ENCODE peak calls at places on chromosomes 4 and X, in seven cellular contexts. S, H, U, C, W, T and E are unnamed samples.

GRCh38 chrX:153628665-153629064 is 18.3 kb upstream of the DUSP9 start:
- DNase-seq in U (no peak), T (no peak), S (peak; percentile 36), C (no peak), H (no peak), W (no peak), E (no peak)

GRCh38 chr4:80875642-80876041 is 154.9 kb upstream of the BMP3 start:
- DNase-seq in T (no peak), H (no peak), C (no peak), W (no peak), U (no peak), S (no peak), E (no peak)

GRCh38 chr4:4860803-4861591 is 1.5 kb downstream of the MSX1 start:
- DNase-seq in T (peak; percentile 37), U (no peak), C (peak; percentile 54), H (peak; percentile 32), S (no peak), W (no peak), E (no peak)

GRCh38 chrX:150036181-150036580 is 97.9 kb upstream of the EOLA2 start:
- DNase-seq in U (no peak), T (peak; percentile 57), C (peak; percentile 23), H (peak; percentile 70), W (no peak), S (no peak), E (peak; percentile 55)

GRCh38 chr4:2096073-2096609 is 37.0 kb downstream of the NAT8L start:
- DNase-seq in S (no peak), U (no peak), T (no peak), C (no peak), W (no peak), H (no peak), E (no peak)

GRCh38 chr4:120718979-120719566 is 203.5 kb downstream of the PRDM5 start:
- DNase-seq in U (no peak), H (peak; percentile 49), W (peak; percentile 72), S (no peak), T (peak; percentile 42), C (no peak), E (no peak)

GRCh38 chrX:106363214-106363613 is 195.1 kb downstream of the PWWP3B start:
- DNase-seq in W (no peak), H (no peak), U (no peak), S (no peak), C (no peak), T (no peak), E (no peak)

GRCh38 chr4:44544158-44544557 is 95.5 kb upstream of the KCTD8 start:
- DNase-seq in W (no peak), C (no peak), T (no peak), H (no peak), U (no peak), S (no peak), E (no peak)

GRCh38 chr4:48778431-48779094 is 1.5 kb downstream of the FRYL start:
- DNase-seq in T (peak; percentile 49), W (peak; percentile 84), S (no peak), H (peak; percentile 57), C (no peak), U (no peak), E (no peak)

GRCh38 chrX:68238568-68238967 is 194.7 kb downstream of the OPHN1 start:
- DNase-seq in C (no peak), T (no peak), U (peak; percentile 7), S (no peak), W (no peak), H (no peak), E (no peak)

GRCh38 chr4:67236793-67237192 is 308.5 kb downstream of the CENPC start:
- DNase-seq in T (no peak), U (no peak), C (no peak), H (no peak), S (no peak), W (no peak), E (no peak)

GRCh38 chr4:117134386-117134785 is 49.0 kb upstream of the TRAM1L1 start:
- DNase-seq in S (no peak), T (peak; percentile 91), H (peak; percentile 84), U (no peak), W (peak; percentile 90), C (peak; percentile 47), E (no peak)

GRCh38 chrX:103276581-103277002 is at the start of gene TCEAL5:
- DNase-seq in T (no peak), S (no peak), U (no peak), W (no peak), H (no peak), C (no peak), E (no peak)

GRCh38 chr4:4673070-4673469 is 131.2 kb upstream of the STX18 start:
- DNase-seq in C (no peak), W (no peak), S (no peak), T (no peak), U (no peak), H (no peak), E (no peak)

GRCh38 chr4:152535236-152535902 is 523 bp downstream of the FBXW7 start:
- DNase-seq in W (no peak), H (no peak), T (no peak), U (no peak), C (no peak), S (peak; percentile 61), E (no peak)

GRCh38 chr4:56799291-56799823 is 22.1 kb downstream of the SPINK2 start:
- DNase-seq in T (peak; percentile 53), U (no peak), S (no peak), H (no peak), C (no peak), W (no peak), E (no peak)

GRCh38 chrX:51568586-51568985 is 50.1 kb downstream of the CENPVL3 start:
- DNase-seq in H (peak; percentile 91), W (peak; percentile 35), T (peak; percentile 45), U (no peak), S (no peak), C (peak; percentile 2), E (peak; percentile 20)

GRCh38 chrX:85569096-85569495 is 189.6 kb upstream of the POF1B start:
- DNase-seq in T (no peak), C (no peak), W (no peak), H (no peak), U (no peak), S (no peak), E (no peak)

GRCh38 chrX:136762820-136763452 is 17.8 kb downstream of the ARHGEF6 start:
- DNase-seq in H (no peak), C (no peak), U (no peak), W (no peak), S (no peak), T (no peak), E (no peak)

GRCh38 chr4:73234712-73235111 is 23.9 kb downstream of the ANKRD17 start:
- DNase-seq in T (no peak), S (no peak), U (no peak), W (peak; percentile 31), C (no peak), H (peak; percentile 6), E (no peak)

GRCh38 chrX:135923353-135923752 is 29.8 kb downstream of the SAGE1 start:
- DNase-seq in W (peak; percentile 2), S (no peak), U (no peak), T (no peak), H (no peak), C (no peak), E (no peak)

GRCh38 chr4:38867478-38868054 is at the start of gene FAM114A1:
- DNase-seq in W (peak; percentile 80), S (peak; percentile 90), T (peak; percentile 78), U (no peak), C (peak; percentile 58), H (peak; percentile 80), E (no peak)

GRCh38 chrX:110667706-110668105 is 127.9 kb downstream of the CHRDL1 start:
- DNase-seq in W (no peak), C (no peak), T (no peak), S (no peak), H (no peak), U (no peak), E (no peak)